ENCODE peak calls at places on chromosome 22, in six cellular contexts. One of them, this sample, is unnamed.

GRCh38 chr22:29882716-29883044 is 294 bp upstream of the MTMR3 start:
- DNase-seq in posterior vena cava: no peak
- DNase-seq in mucosa of gallbladder: no peak
- DNase-seq in choroid plexus epithelial cell: no peak
- DNase-seq in HS-5: no peak
- DNase-seq in T-helper 9 cell: no peak
- DNase-seq in this sample: no peak

GRCh38 chr22:49473286-49473685 is 354.4 kb downstream of the BRD1 start:
- DNase-seq in posterior vena cava: peak; percentile 51
- DNase-seq in mucosa of gallbladder: no peak
- DNase-seq in choroid plexus epithelial cell: no peak
- DNase-seq in HS-5: no peak
- DNase-seq in T-helper 9 cell: no peak
- DNase-seq in this sample: no peak

GRCh38 chr22:45170001-45170466 is 6.3 kb downstream of the NUP50 start:
- DNase-seq in posterior vena cava: no peak
- DNase-seq in mucosa of gallbladder: no peak
- DNase-seq in choroid plexus epithelial cell: no peak
- DNase-seq in HS-5: no peak
- DNase-seq in T-helper 9 cell: peak; percentile 14
- DNase-seq in this sample: no peak

GRCh38 chr22:37484115-37485005 is 1.8 kb downstream of the MFNG start:
- DNase-seq in posterior vena cava: peak; percentile 95
- DNase-seq in mucosa of gallbladder: peak; percentile 80
- DNase-seq in choroid plexus epithelial cell: peak; percentile 41
- DNase-seq in HS-5: no peak
- DNase-seq in T-helper 9 cell: peak; percentile 63
- DNase-seq in this sample: no peak

GRCh38 chr22:37196539-37197450 is 8.7 kb upstream of the C1QTNF6 start:
- DNase-seq in posterior vena cava: peak; percentile 96
- DNase-seq in mucosa of gallbladder: peak; percentile 84
- DNase-seq in choroid plexus epithelial cell: peak; percentile 77
- DNase-seq in HS-5: no peak
- DNase-seq in T-helper 9 cell: no peak
- DNase-seq in this sample: no peak

GRCh38 chr22:17633217-17633997 is 4.9 kb upstream of the ATP6V1E1 start:
- DNase-seq in posterior vena cava: no peak
- DNase-seq in mucosa of gallbladder: no peak
- DNase-seq in choroid plexus epithelial cell: peak; percentile 89
- DNase-seq in HS-5: peak; percentile 89
- DNase-seq in T-helper 9 cell: no peak
- DNase-seq in this sample: peak; percentile 91

GRCh38 chr22:42720263-42721044 is at the start of gene A4GALT:
- DNase-seq in posterior vena cava: no peak
- DNase-seq in mucosa of gallbladder: no peak
- DNase-seq in choroid plexus epithelial cell: no peak
- DNase-seq in HS-5: no peak
- DNase-seq in T-helper 9 cell: no peak
- DNase-seq in this sample: no peak

GRCh38 chr22:30226192-30226832 is 20.2 kb downstream of the LIF start:
- DNase-seq in posterior vena cava: no peak
- DNase-seq in mucosa of gallbladder: no peak
- DNase-seq in choroid plexus epithelial cell: no peak
- DNase-seq in HS-5: no peak
- DNase-seq in T-helper 9 cell: no peak
- DNase-seq in this sample: no peak

GRCh38 chr22:23305922-23306374 is 125.6 kb downstream of the BCR start:
- DNase-seq in posterior vena cava: peak; percentile 92
- DNase-seq in mucosa of gallbladder: peak; percentile 78
- DNase-seq in choroid plexus epithelial cell: peak; percentile 90
- DNase-seq in HS-5: no peak
- DNase-seq in T-helper 9 cell: no peak
- DNase-seq in this sample: no peak

GRCh38 chr22:27881404-27881803 is 37.7 kb downstream of the PITPNB start:
- DNase-seq in posterior vena cava: no peak
- DNase-seq in mucosa of gallbladder: peak; percentile 57
- DNase-seq in choroid plexus epithelial cell: peak; percentile 72
- DNase-seq in HS-5: no peak
- DNase-seq in T-helper 9 cell: no peak
- DNase-seq in this sample: no peak

GRCh38 chr22:18077639-18078328 is at the start of gene PEX26:
- DNase-seq in posterior vena cava: peak; percentile 98
- DNase-seq in mucosa of gallbladder: peak; percentile 96
- DNase-seq in choroid plexus epithelial cell: peak; percentile 98
- DNase-seq in HS-5: peak; percentile 84
- DNase-seq in T-helper 9 cell: peak; percentile 89
- DNase-seq in this sample: peak; percentile 79

GRCh38 chr22:46292727-46293126 is 3.9 kb upstream of the GTSE1 start:
- DNase-seq in posterior vena cava: no peak
- DNase-seq in mucosa of gallbladder: peak; percentile 28
- DNase-seq in choroid plexus epithelial cell: no peak
- DNase-seq in HS-5: no peak
- DNase-seq in T-helper 9 cell: no peak
- DNase-seq in this sample: no peak

GRCh38 chr22:21697866-21698265 is 32.1 kb downstream of the PPIL2 start:
- DNase-seq in posterior vena cava: no peak
- DNase-seq in mucosa of gallbladder: no peak
- DNase-seq in choroid plexus epithelial cell: peak; percentile 40
- DNase-seq in HS-5: no peak
- DNase-seq in T-helper 9 cell: no peak
- DNase-seq in this sample: no peak

GRCh38 chr22:17239156-17239701 is 20.0 kb upstream of the ADA2 start:
- DNase-seq in posterior vena cava: no peak
- DNase-seq in mucosa of gallbladder: no peak
- DNase-seq in choroid plexus epithelial cell: no peak
- DNase-seq in HS-5: no peak
- DNase-seq in T-helper 9 cell: no peak
- DNase-seq in this sample: no peak

GRCh38 chr22:37309221-37310074 is 27.1 kb downstream of the CYTH4 start:
- DNase-seq in posterior vena cava: no peak
- DNase-seq in mucosa of gallbladder: no peak
- DNase-seq in choroid plexus epithelial cell: peak; percentile 29
- DNase-seq in HS-5: no peak
- DNase-seq in T-helper 9 cell: peak; percentile 17
- DNase-seq in this sample: no peak

GRCh38 chr22:42217752-42218280 is 52.6 kb downstream of the TCF20 start:
- DNase-seq in posterior vena cava: no peak
- DNase-seq in mucosa of gallbladder: no peak
- DNase-seq in choroid plexus epithelial cell: no peak
- DNase-seq in HS-5: no peak
- DNase-seq in T-helper 9 cell: no peak
- DNase-seq in this sample: no peak